ENCODE peak calls at places on chromosomes 7 and 10, in four cellular contexts. X, T, W and N are unnamed samples.

GRCh38 chr7:5598261-5598761 is 174.7 kb upstream of the TNRC18 start:
- DNase-seq in X (peak; percentile 52), T (no peak), W (no peak), N (no peak)

GRCh38 chr10:103153765-103154197 is 39.3 kb downstream of the NT5C2 start:
- DNase-seq in X (no peak), T (peak; percentile 43), W (no peak), N (peak; percentile 62)

GRCh38 chr7:117395743-117396142 is 31.6 kb downstream of the ASZ1 start:
- DNase-seq in X (no peak), T (no peak), W (no peak), N (peak; percentile 66)

GRCh38 chr10:95411635-95412034 is 120.8 kb upstream of the PDLIM1 start:
- DNase-seq in X (no peak), T (peak; percentile 54), W (peak; percentile 58), N (no peak)

GRCh38 chr7:76048668-76048988 is 722 bp downstream of the MDH2 start:
- DNase-seq in X (peak; percentile 56), T (peak; percentile 73), W (peak; percentile 50), N (no peak)

GRCh38 chr7:107846324-107846723 is 43.3 kb upstream of the SLC26A3 start:
- DNase-seq in X (no peak), T (no peak), W (no peak), N (no peak)

GRCh38 chr10:123837771-123838170 is 53.8 kb downstream of the CPXM2 start:
- DNase-seq in X (no peak), T (no peak), W (no peak), N (no peak)

GRCh38 chr10:56646301-56646700 is 285.2 kb upstream of the ZWINT start:
- DNase-seq in X (no peak), T (no peak), W (no peak), N (no peak)

GRCh38 chr7:94382746-94383145 is 11.9 kb upstream of the COL1A2 start:
- DNase-seq in X (no peak), T (no peak), W (no peak), N (no peak)

GRCh38 chr10:5481121-5481520 is 18.2 kb downstream of the CALML5 start:
- DNase-seq in X (no peak), T (no peak), W (no peak), N (no peak)

GRCh38 chr10:48777056-48777455 is 92.4 kb downstream of the WDFY4 start:
- DNase-seq in X (no peak), T (no peak), W (no peak), N (no peak)

GRCh38 chr7:12458520-12459131 is 55.0 kb upstream of the VWDE start:
- DNase-seq in X (no peak), T (peak; percentile 45), W (no peak), N (peak; percentile 25)

GRCh38 chr10:13631594-13631993 is 44.8 kb downstream of the PRPF18 start:
- DNase-seq in X (no peak), T (no peak), W (no peak), N (no peak)

GRCh38 chr7:50803359-50804337 is 21.0 kb upstream of the GRB10 start:
- DNase-seq in X (no peak), T (no peak), W (no peak), N (no peak)

GRCh38 chr10:104197364-104197763 is 34.8 kb downstream of the CFAP43 start:
- DNase-seq in X (no peak), T (peak; percentile 60), W (no peak), N (no peak)

GRCh38 chr7:142348100-142348499 is 90.2 kb upstream of the PRSS58 start:
- DNase-seq in X (no peak), T (no peak), W (no peak), N (no peak)

GRCh38 chr7:86956567-86956966 is 102.9 kb downstream of the ELAPOR2 start:
- DNase-seq in X (no peak), T (peak; percentile 55), W (no peak), N (no peak)

GRCh38 chr7:112985377-112985987 is 101.1 kb downstream of the GPR85 start:
- DNase-seq in X (no peak), T (peak; percentile 16), W (no peak), N (peak; percentile 84)

GRCh38 chr7:5528071-5528814 is 104.6 kb upstream of the TNRC18 start:
- DNase-seq in X (no peak), T (no peak), W (peak; percentile 51), N (peak; percentile 36)

GRCh38 chr7:123797673-123798526 is 47.1 kb upstream of the HYAL4 start:
- DNase-seq in X (no peak), T (peak; percentile 82), W (no peak), N (peak; percentile 78)

GRCh38 chr10:24645784-24646183 is 77.9 kb downstream of the ARHGAP21 start:
- DNase-seq in X (no peak), T (no peak), W (no peak), N (peak; percentile 37)

GRCh38 chr10:82150123-82150900 is 275.3 kb downstream of the NRG3 start:
- DNase-seq in X (peak; percentile 95), T (peak; percentile 91), W (peak; percentile 92), N (no peak)

GRCh38 chr10:17200885-17201164 is 647 bp downstream of the TRDMT1 start:
- DNase-seq in X (no peak), T (no peak), W (no peak), N (peak; percentile 49)

GRCh38 chr7:48875300-48875916 is 48.9 kb upstream of the CDC14C start:
- DNase-seq in X (peak; percentile 73), T (peak; percentile 80), W (peak; percentile 56), N (no peak)

GRCh38 chr7:143222782-143223181 is 945 bp downstream of the TAS2R40 start:
- DNase-seq in X (no peak), T (no peak), W (no peak), N (no peak)

GRCh38 chr7:46396501-46396900 is 475.4 kb upstream of the IGFBP3 start:
- DNase-seq in X (no peak), T (no peak), W (no peak), N (no peak)

GRCh38 chr10:2222631-2223030 is 485.3 kb upstream of the ADARB2 start:
- DNase-seq in X (no peak), T (no peak), W (no peak), N (no peak)

GRCh38 chr7:41705109-41705871 is 2.4 kb upstream of the INHBA start:
- DNase-seq in X (peak; percentile 93), T (peak; percentile 92), W (peak; percentile 90), N (peak; percentile 93)
- H2BK15ac ChIP-seq in X (no peak overlapping the region), T (no peak overlapping the region), W (peak overlapping the region; percentile 54), N (peak overlapping the region; percentile 92)

GRCh38 chr10:84743483-84743882 is 415.1 kb downstream of the CCSER2 start:
- DNase-seq in X (no peak), T (peak; percentile 28), W (no peak), N (no peak)

DNA sequence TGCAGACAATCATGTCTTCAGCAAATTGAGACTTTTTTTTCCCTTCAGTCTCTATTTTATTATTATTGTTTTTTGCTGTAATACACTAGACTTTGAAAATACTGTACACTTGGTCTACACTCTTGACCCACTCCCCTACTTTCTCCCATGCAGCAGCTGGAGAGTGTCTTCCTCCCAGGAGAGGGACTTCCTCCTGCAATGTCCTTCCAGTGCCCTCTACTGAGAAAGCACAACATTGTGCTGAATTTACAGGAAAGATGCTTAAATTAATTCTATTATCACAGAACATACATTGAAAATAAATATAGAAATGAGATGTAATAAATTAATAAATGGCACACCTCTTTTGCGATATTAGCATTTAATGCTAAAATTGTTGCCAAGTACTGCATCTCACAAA is 411.3 kb downstream of the CCSER2 start:
- DNase-seq in X (no peak), T (peak; percentile 16), W (no peak), N (no peak)
- H3K56ac ChIP-seq in X (no peak overlapping the region), T (no peak overlapping the region), W (no peak overlapping the region), N (no peak overlapping the region)

GRCh38 chr7:130349911-130350782 is 5.5 kb downstream of the CPA5 start:
- DNase-seq in X (no peak), T (peak; percentile 89), W (no peak), N (peak; percentile 28)
- H2BK15ac ChIP-seq in X (no peak overlapping the region), T (no peak overlapping the region), W (peak overlapping the region; percentile 88), N (peak overlapping the region; percentile 63)

DNA sequence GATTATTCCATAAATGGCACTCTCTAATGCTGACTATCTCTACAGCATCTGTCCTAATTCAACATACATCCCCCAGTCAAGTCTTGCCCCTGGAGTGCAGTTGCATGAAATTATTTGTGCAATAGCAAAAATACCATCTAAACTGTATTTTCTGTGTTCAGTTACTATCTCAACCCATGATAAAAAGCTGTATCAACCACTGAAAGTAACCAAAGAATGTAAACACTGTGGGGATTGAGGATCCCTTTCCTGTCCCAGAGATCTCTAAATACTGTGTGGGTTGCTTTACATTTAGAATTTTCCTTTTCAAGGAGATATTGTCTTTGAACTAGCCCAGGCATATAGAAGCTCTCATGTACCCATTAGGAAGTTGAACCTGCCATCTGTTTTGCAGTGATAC is 23.9 kb upstream of the DGKI start:
- DNase-seq in X (no peak), T (no peak), W (no peak), N (peak; percentile 54)
- H3K56ac ChIP-seq in X (no peak overlapping the region), T (no peak overlapping the region), W (no peak overlapping the region), N (no peak overlapping the region)

GRCh38 chr10:117673611-117674010 is 131.1 kb downstream of the EMX2 start:
- DNase-seq in X (no peak), T (no peak), W (no peak), N (no peak)

GRCh38 chr10:117670116-117670515 is 127.6 kb downstream of the EMX2 start:
- DNase-seq in X (no peak), T (no peak), W (no peak), N (no peak)

GRCh38 chr10:117675516-117675915 is 133.0 kb downstream of the EMX2 start:
- DNase-seq in X (no peak), T (no peak), W (no peak), N (no peak)

GRCh38 chr10:117674641-117675040 is 132.1 kb downstream of the EMX2 start:
- DNase-seq in X (no peak), T (no peak), W (no peak), N (no peak)

GRCh38 chr10:117673208-117673607 is 130.7 kb downstream of the EMX2 start:
- DNase-seq in X (no peak), T (peak; percentile 36), W (no peak), N (no peak)
- H2BK15ac ChIP-seq in X (no peak overlapping the region), T (no peak overlapping the region), W (no peak overlapping the region), N (no peak overlapping the region)